ENCODE peak calls at places on chromosome 22, in ten cellular contexts. One of them, this sample, is unnamed.

GRCh38 chr22:17370036-17370765 is 941 bp downstream of the CECR2 start:
- DNase-seq in SK-N-MC: no peak
- DNase-seq in transverse colon: no peak
- DNase-seq in sigmoid colon: no peak
- DNase-seq in HCT116: no peak
- DNase-seq in breast epithelium: no peak
- DNase-seq in prostate gland: no peak
- DNase-seq in spleen: peak
- DNase-seq in HepG2: no peak
- DNase-seq in Panc1: no peak
- DNase-seq in this sample: no peak

GRCh38 chr22:27747396-27748256 is 53.9 kb downstream of the MN1 start:
- DNase-seq in Panc1: no peak
- DNase-seq in spleen: no peak
- DNase-seq in SK-N-MC: no peak
- DNase-seq in transverse colon: no peak
- DNase-seq in sigmoid colon: peak
- DNase-seq in prostate gland: no peak
- DNase-seq in HCT116: no peak
- DNase-seq in breast epithelium: no peak
- DNase-seq in HepG2: no peak
- DNase-seq in this sample: no peak

GRCh38 chr22:37199839-37200161 is 11.8 kb upstream of the C1QTNF6 start:
- DNase-seq in Panc1: no peak
- DNase-seq in transverse colon: no peak
- DNase-seq in breast epithelium: no peak
- DNase-seq in prostate gland: peak
- DNase-seq in HepG2: peak
- DNase-seq in spleen: no peak
- DNase-seq in HCT116: no peak
- DNase-seq in sigmoid colon: no peak
- DNase-seq in SK-N-MC: no peak
- DNase-seq in this sample: no peak

GRCh38 chr22:26892401-26893033 is 235.1 kb downstream of the MIAT start:
- DNase-seq in HCT116: no peak
- DNase-seq in transverse colon: peak
- DNase-seq in Panc1: no peak
- DNase-seq in SK-N-MC: no peak
- DNase-seq in spleen: no peak
- DNase-seq in breast epithelium: no peak
- DNase-seq in sigmoid colon: peak
- DNase-seq in prostate gland: no peak
- DNase-seq in HepG2: no peak
- DNase-seq in this sample: peak

GRCh38 chr22:43777204-43777671 is 34.9 kb downstream of the EFCAB6 start:
- DNase-seq in breast epithelium: no peak
- DNase-seq in SK-N-MC: no peak
- DNase-seq in HepG2: no peak
- DNase-seq in HCT116: no peak
- DNase-seq in spleen: no peak
- DNase-seq in Panc1: no peak
- DNase-seq in prostate gland: no peak
- DNase-seq in transverse colon: no peak
- DNase-seq in sigmoid colon: no peak
- DNase-seq in this sample: no peak

GRCh38 chr22:44224166-44224565 is 43.4 kb downstream of the PARVG start:
- DNase-seq in prostate gland: no peak
- DNase-seq in spleen: no peak
- DNase-seq in transverse colon: no peak
- DNase-seq in Panc1: no peak
- DNase-seq in breast epithelium: no peak
- DNase-seq in HCT116: no peak
- DNase-seq in sigmoid colon: peak
- DNase-seq in HepG2: no peak
- DNase-seq in SK-N-MC: no peak
- DNase-seq in this sample: no peak

GRCh38 chr22:36934153-36934939 is 20.9 kb downstream of the CSF2RB start:
- DNase-seq in HepG2: no peak
- DNase-seq in prostate gland: no peak
- DNase-seq in SK-N-MC: no peak
- DNase-seq in spleen: no peak
- DNase-seq in breast epithelium: no peak
- DNase-seq in HCT116: no peak
- DNase-seq in sigmoid colon: no peak
- DNase-seq in Panc1: no peak
- DNase-seq in transverse colon: no peak
- DNase-seq in this sample: no peak

GRCh38 chr22:20446383-20446970 is 8.9 kb upstream of the SCARF2 start:
- DNase-seq in SK-N-MC: no peak
- DNase-seq in Panc1: no peak
- DNase-seq in sigmoid colon: no peak
- DNase-seq in prostate gland: no peak
- DNase-seq in HCT116: no peak
- DNase-seq in transverse colon: no peak
- DNase-seq in spleen: peak
- DNase-seq in breast epithelium: no peak
- DNase-seq in HepG2: no peak
- DNase-seq in this sample: no peak

GRCh38 chr22:30605449-30606110 is 1.4 kb upstream of the TCN2 start:
- DNase-seq in prostate gland: peak
- DNase-seq in spleen: no peak
- DNase-seq in Panc1: no peak
- DNase-seq in transverse colon: peak
- DNase-seq in HCT116: peak
- DNase-seq in sigmoid colon: no peak
- DNase-seq in HepG2: peak
- DNase-seq in SK-N-MC: no peak
- DNase-seq in breast epithelium: no peak
- DNase-seq in this sample: peak

GRCh38 chr22:22235564-22235963 is 9.0 kb upstream of the VPREB1 start:
- DNase-seq in breast epithelium: no peak
- DNase-seq in HepG2: no peak
- DNase-seq in spleen: no peak
- DNase-seq in sigmoid colon: no peak
- DNase-seq in SK-N-MC: no peak
- DNase-seq in Panc1: peak
- DNase-seq in prostate gland: no peak
- DNase-seq in HCT116: no peak
- DNase-seq in transverse colon: peak
- DNase-seq in this sample: no peak

GRCh38 chr22:44273175-44273574 is 39.6 kb downstream of the SHISAL1 start:
- DNase-seq in breast epithelium: no peak
- DNase-seq in SK-N-MC: no peak
- DNase-seq in HepG2: no peak
- DNase-seq in prostate gland: no peak
- DNase-seq in transverse colon: no peak
- DNase-seq in HCT116: no peak
- DNase-seq in sigmoid colon: no peak
- DNase-seq in spleen: no peak
- DNase-seq in Panc1: no peak
- DNase-seq in this sample: no peak

GRCh38 chr22:39405346-39406085 is 5.9 kb downstream of the TAB1 start:
- DNase-seq in SK-N-MC: no peak
- DNase-seq in prostate gland: no peak
- DNase-seq in HCT116: no peak
- DNase-seq in breast epithelium: no peak
- DNase-seq in HepG2: no peak
- DNase-seq in sigmoid colon: no peak
- DNase-seq in spleen: peak
- DNase-seq in Panc1: no peak
- DNase-seq in transverse colon: no peak
- DNase-seq in this sample: no peak

GRCh38 chr22:38758276-38758945 is 2.6 kb upstream of the SUN2 start:
- DNase-seq in HepG2: no peak
- DNase-seq in breast epithelium: no peak
- DNase-seq in transverse colon: no peak
- DNase-seq in sigmoid colon: no peak
- DNase-seq in HCT116: no peak
- DNase-seq in spleen: peak
- DNase-seq in prostate gland: no peak
- DNase-seq in SK-N-MC: no peak
- DNase-seq in Panc1: no peak
- DNase-seq in this sample: no peak

GRCh38 chr22:10961043-10961860 is 4566.7 kb upstream of the OR11H1 start:
- DNase-seq in transverse colon: no peak
- DNase-seq in spleen: peak
- DNase-seq in SK-N-MC: no peak
- DNase-seq in HCT116: no peak
- DNase-seq in breast epithelium: no peak
- DNase-seq in HepG2: no peak
- DNase-seq in prostate gland: no peak
- DNase-seq in Panc1: no peak
- DNase-seq in sigmoid colon: no peak
- DNase-seq in this sample: no peak

GRCh38 chr22:35914357-35914664 is 114.3 kb downstream of the RBFOX2 start:
- DNase-seq in SK-N-MC: no peak
- DNase-seq in sigmoid colon: no peak
- DNase-seq in breast epithelium: no peak
- DNase-seq in transverse colon: no peak
- DNase-seq in spleen: no peak
- DNase-seq in prostate gland: no peak
- DNase-seq in Panc1: no peak
- DNase-seq in HCT116: no peak
- DNase-seq in HepG2: no peak
- DNase-seq in this sample: no peak

GRCh38 chr22:35914665-35915476 is 113.8 kb downstream of the RBFOX2 start:
- DNase-seq in HCT116: peak
- DNase-seq in breast epithelium: peak
- DNase-seq in transverse colon: peak
- DNase-seq in sigmoid colon: peak
- DNase-seq in SK-N-MC: peak
- DNase-seq in HepG2: peak
- DNase-seq in spleen: no peak
- DNase-seq in Panc1: peak
- DNase-seq in prostate gland: peak
- DNase-seq in this sample: peak

GRCh38 chr22:35915477-35916013 is 113.1 kb downstream of the RBFOX2 start:
- DNase-seq in prostate gland: no peak
- DNase-seq in Panc1: no peak
- DNase-seq in sigmoid colon: no peak
- DNase-seq in breast epithelium: no peak
- DNase-seq in spleen: no peak
- DNase-seq in transverse colon: no peak
- DNase-seq in HepG2: no peak
- DNase-seq in HCT116: no peak
- DNase-seq in SK-N-MC: no peak
- DNase-seq in this sample: no peak

GRCh38 chr22:35912668-35913067 is 116.0 kb downstream of the RBFOX2 start:
- DNase-seq in SK-N-MC: no peak
- DNase-seq in HepG2: no peak
- DNase-seq in Panc1: no peak
- DNase-seq in breast epithelium: no peak
- DNase-seq in HCT116: no peak
- DNase-seq in spleen: no peak
- DNase-seq in prostate gland: no peak
- DNase-seq in transverse colon: no peak
- DNase-seq in sigmoid colon: no peak
- DNase-seq in this sample: no peak

GRCh38 chr22:35913925-35914324 is 114.7 kb downstream of the RBFOX2 start:
- DNase-seq in HepG2: no peak
- DNase-seq in HCT116: no peak
- DNase-seq in prostate gland: no peak
- DNase-seq in breast epithelium: no peak
- DNase-seq in Panc1: no peak
- DNase-seq in spleen: no peak
- DNase-seq in sigmoid colon: no peak
- DNase-seq in transverse colon: no peak
- DNase-seq in SK-N-MC: no peak
- DNase-seq in this sample: no peak
- H3K4me3 ChIP-seq in HepG2: no peak
- H3K4me3 ChIP-seq in HCT116: no peak
- H3K4me3 ChIP-seq in prostate gland: peak
- H3K4me3 ChIP-seq in breast epithelium: peak
- H3K4me3 ChIP-seq in Panc1: no peak
- H3K4me3 ChIP-seq in spleen: no peak
- H3K4me3 ChIP-seq in sigmoid colon: no peak
- H3K4me3 ChIP-seq in transverse colon: no peak
- H3K4me3 ChIP-seq in SK-N-MC: peak
- H3K4me3 ChIP-seq in this sample: peak

DNA sequence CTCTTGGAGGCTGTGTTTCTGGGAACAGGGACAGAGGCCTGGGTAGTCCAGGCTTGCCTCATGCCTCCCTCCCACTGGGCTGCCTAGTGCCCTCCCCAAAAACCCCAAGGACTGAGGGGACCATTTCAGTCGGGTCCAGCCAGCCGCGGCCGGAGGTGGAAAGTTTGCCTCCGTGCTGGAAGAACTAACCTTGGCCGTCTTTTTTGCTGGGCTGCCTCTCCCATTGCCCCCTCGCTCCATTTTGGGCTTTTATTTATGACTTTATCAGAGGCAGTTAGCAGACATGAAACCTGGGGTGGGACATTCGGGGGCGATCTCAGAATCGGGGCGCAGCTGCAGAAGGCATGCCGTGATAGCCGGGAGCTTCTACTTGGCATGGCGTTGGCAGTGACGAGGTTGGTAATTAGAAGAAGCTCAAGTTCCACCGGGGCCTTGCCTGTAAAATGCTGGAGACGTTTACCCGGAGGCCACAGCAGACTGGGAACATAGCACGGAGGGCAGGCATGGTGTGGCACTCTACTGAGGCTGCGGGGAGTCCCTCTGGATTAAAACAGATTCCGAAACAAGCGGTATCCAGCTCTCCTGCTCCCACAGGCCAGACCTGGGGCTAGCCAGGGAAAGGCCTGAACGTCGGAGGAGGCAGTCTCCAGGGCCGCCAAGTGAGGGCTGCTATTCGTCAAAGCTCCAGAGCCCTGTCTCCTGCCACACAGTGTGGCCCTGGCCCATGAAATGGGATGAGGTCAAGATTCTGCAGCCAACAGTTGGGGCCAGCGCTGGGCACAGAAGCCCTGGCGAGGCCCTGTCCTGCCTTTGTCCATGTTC is 76.4 kb upstream of the PPARA start:
- DNase-seq in prostate gland: no peak
- DNase-seq in spleen: peak
- DNase-seq in Panc1: no peak
- DNase-seq in transverse colon: peak
- DNase-seq in sigmoid colon: peak
- DNase-seq in HCT116: no peak
- DNase-seq in SK-N-MC: no peak
- DNase-seq in HepG2: no peak
- DNase-seq in breast epithelium: peak
- DNase-seq in this sample: peak
- TF ChIP-seq POLR2AphosphoS5 in prostate gland: peak
- TF ChIP-seq POLR2AphosphoS5 in spleen: peak
- TF ChIP-seq POLR2AphosphoS5 in Panc1: no peak
- TF ChIP-seq POLR2AphosphoS5 in transverse colon: peak
- TF ChIP-seq POLR2AphosphoS5 in sigmoid colon: peak
- TF ChIP-seq POLR2AphosphoS5 in HCT116: no peak
- TF ChIP-seq POLR2AphosphoS5 in SK-N-MC: no peak
- TF ChIP-seq POLR2AphosphoS5 in HepG2: no peak
- TF ChIP-seq POLR2AphosphoS5 in breast epithelium: no peak
- TF ChIP-seq POLR2AphosphoS5 in this sample: no peak

GRCh38 chr22:50262460-50262911 is 1.0 kb upstream of the MAPK12 start:
- DNase-seq in Panc1: no peak
- DNase-seq in sigmoid colon: no peak
- DNase-seq in SK-N-MC: no peak
- DNase-seq in HepG2: peak
- DNase-seq in HCT116: no peak
- DNase-seq in spleen: no peak
- DNase-seq in breast epithelium: no peak
- DNase-seq in prostate gland: no peak
- DNase-seq in transverse colon: no peak
- DNase-seq in this sample: no peak
- H3K4me3 ChIP-seq in Panc1: no peak
- H3K4me3 ChIP-seq in sigmoid colon: no peak
- H3K4me3 ChIP-seq in SK-N-MC: no peak
- H3K4me3 ChIP-seq in HepG2: peak
- H3K4me3 ChIP-seq in HCT116: peak
- H3K4me3 ChIP-seq in spleen: no peak
- H3K4me3 ChIP-seq in breast epithelium: no peak
- H3K4me3 ChIP-seq in prostate gland: no peak
- H3K4me3 ChIP-seq in transverse colon: no peak
- H3K4me3 ChIP-seq in this sample: no peak

GRCh38 chr22:41243361-41243760 is 2.6 kb upstream of the CHADL start:
- DNase-seq in breast epithelium: no peak
- DNase-seq in sigmoid colon: no peak
- DNase-seq in HCT116: no peak
- DNase-seq in HepG2: no peak
- DNase-seq in SK-N-MC: no peak
- DNase-seq in prostate gland: no peak
- DNase-seq in Panc1: no peak
- DNase-seq in transverse colon: no peak
- DNase-seq in spleen: no peak
- DNase-seq in this sample: no peak
- TF ChIP-seq POLR2AphosphoS5 in breast epithelium: no peak
- TF ChIP-seq POLR2AphosphoS5 in sigmoid colon: no peak
- TF ChIP-seq POLR2AphosphoS5 in HCT116: no peak
- TF ChIP-seq POLR2AphosphoS5 in HepG2: no peak
- TF ChIP-seq POLR2AphosphoS5 in SK-N-MC: no peak
- TF ChIP-seq POLR2AphosphoS5 in prostate gland: no peak
- TF ChIP-seq POLR2AphosphoS5 in Panc1: no peak
- TF ChIP-seq POLR2AphosphoS5 in transverse colon: no peak
- TF ChIP-seq POLR2AphosphoS5 in spleen: no peak
- TF ChIP-seq POLR2AphosphoS5 in this sample: no peak

This sample was measured in stomach.